ENCODE peak calls at places on chromosomes 6 and 20, in ten cellular contexts. K, F, G, I, B, A, W, P, X and Q are unnamed samples.

GRCh38 chr20:53707341-53708102 is 113.9 kb upstream of the ZNF217 start:
- DNase-seq in K (no peak), P (no peak), W (no peak), F (no peak), B (no peak), A (no peak), G (peak), I (no peak), X (no peak), Q (no peak)

GRCh38 chr6:11705069-11705468 is 73.5 kb downstream of the ADTRP start:
- DNase-seq in A (no peak), G (no peak), X (no peak), F (no peak), I (no peak), K (no peak), P (no peak), B (no peak), W (no peak), Q (no peak)

GRCh38 chr6:129500958-129501381 is 209.0 kb downstream of the ARHGAP18 start:
- DNase-seq in I (peak), X (no peak), K (no peak), P (no peak), G (no peak), A (no peak), F (no peak), W (no peak), B (no peak), Q (peak)

GRCh38 chr6:7045331-7045730 is 62.4 kb upstream of the RREB1 start:
- DNase-seq in B (no peak), F (no peak), I (no peak), K (no peak), X (no peak), W (no peak), P (no peak), G (no peak), A (no peak), Q (no peak)

GRCh38 chr20:34452281-34452982 is 63.8 kb upstream of the DYNLRB1 start:
- DNase-seq in W (no peak), X (no peak), I (no peak), F (no peak), G (peak), P (no peak), B (no peak), K (no peak), A (no peak), Q (no peak)

GRCh38 chr20:51372176-51372803 is 170.2 kb downstream of the NFATC2 start:
- DNase-seq in K (peak), X (peak), A (peak), P (peak), W (peak), G (peak), B (peak), F (peak), I (peak), Q (peak)

GRCh38 chr6:167695831-167696230 is 130.9 kb upstream of the AFDN start:
- DNase-seq in G (no peak), I (no peak), P (no peak), X (no peak), F (no peak), W (no peak), A (no peak), B (no peak), K (no peak), Q (no peak)

GRCh38 chr20:62707281-62707941 is 1.2 kb upstream of the NTSR1 start:
- DNase-seq in A (no peak), I (no peak), P (no peak), G (no peak), B (no peak), W (no peak), X (peak), F (no peak), K (no peak), Q (no peak)

GRCh38 chr6:28134015-28134414 is 7.7 kb upstream of the ZKSCAN8 start:
- DNase-seq in K (peak), P (no peak), F (no peak), X (no peak), G (peak), I (peak), A (no peak), W (no peak), B (no peak), Q (no peak)

GRCh38 chr6:139500977-139501376 is 126.5 kb upstream of the CITED2 start:
- DNase-seq in G (no peak), F (no peak), A (no peak), X (no peak), B (no peak), I (no peak), P (no peak), K (no peak), W (no peak), Q (no peak)

GRCh38 chr6:159633196-159633595 is 59.8 kb downstream of the SOD2 start:
- DNase-seq in G (no peak), W (peak), X (no peak), I (peak), P (no peak), A (no peak), F (no peak), K (no peak), B (no peak), Q (no peak)

GRCh38 chr6:108350528-108350927 is 55.7 kb downstream of the AFG1L start:
- DNase-seq in G (no peak), P (no peak), F (peak), I (no peak), A (no peak), K (no peak), W (no peak), X (no peak), B (no peak), Q (no peak)

GRCh38 chr6:15945593-15946159 is 183.2 kb upstream of the MYLIP start:
- DNase-seq in X (no peak), G (peak), F (no peak), K (no peak), B (no peak), W (peak), I (peak), P (no peak), A (no peak), Q (no peak)

GRCh38 chr6:131669891-131670290 is 31.3 kb downstream of the OR2A4 start:
- DNase-seq in I (peak), P (no peak), F (no peak), K (no peak), G (no peak), W (no peak), B (no peak), A (no peak), X (no peak), Q (no peak)

GRCh38 chr20:36065427-36065998 is 89.0 kb upstream of the EPB41L1 start:
- DNase-seq in G (no peak), B (no peak), W (no peak), I (no peak), X (no peak), K (no peak), A (no peak), F (no peak), P (no peak), Q (no peak)

GRCh38 chr6:158066161-158066781 is 84.6 kb downstream of the SYNJ2 start:
- DNase-seq in X (no peak), P (no peak), K (no peak), W (no peak), I (no peak), G (no peak), B (no peak), A (no peak), F (no peak), Q (no peak)

GRCh38 chr20:2382833-2383232 is 2.1 kb downstream of the TGM6 start:
- DNase-seq in G (no peak), B (no peak), W (no peak), X (no peak), K (no peak), P (no peak), I (no peak), A (no peak), F (no peak), Q (no peak)

GRCh38 chr20:41170386-41171105 is 33.2 kb downstream of the PLCG1 start:
- DNase-seq in B (no peak), W (no peak), I (no peak), A (no peak), K (no peak), F (peak), P (no peak), G (no peak), X (peak), Q (no peak)

GRCh38 chr6:157632821-157633220 is 190.2 kb upstream of the SNX9 start:
- DNase-seq in I (peak), B (no peak), F (no peak), A (no peak), K (no peak), P (no peak), G (peak), X (no peak), W (no peak), Q (peak)

GRCh38 chr20:23622839-23623343 is 14.9 kb downstream of the CST3 start:
- DNase-seq in K (peak), X (peak), B (peak), I (peak), G (peak), A (no peak), F (no peak), W (peak), P (no peak), Q (no peak)

GRCh38 chr6:29603930-29604329 is 19.0 kb downstream of the OR2H2 start:
- DNase-seq in K (no peak), G (no peak), B (no peak), A (no peak), F (no peak), X (no peak), W (no peak), P (no peak), I (no peak), Q (no peak)

GRCh38 chr20:53643031-53643832 is 49.6 kb upstream of the ZNF217 start:
- DNase-seq in K (no peak), B (peak), G (peak), P (peak), A (peak), I (peak), F (peak), X (no peak), W (peak), Q (no peak)

GRCh38 chr20:19338960-19339359 is 126.5 kb downstream of the SLC24A3 start:
- DNase-seq in A (no peak), K (no peak), P (no peak), B (no peak), F (no peak), X (no peak), G (no peak), W (no peak), I (no peak), Q (no peak)

GRCh38 chr6:111829581-111829980 is 43.7 kb downstream of the FYN start:
- DNase-seq in F (no peak), G (no peak), A (no peak), K (no peak), W (no peak), I (no peak), P (no peak), X (no peak), B (no peak), Q (no peak)

GRCh38 chr6:158649289-158650143 is at the start of gene SYTL3:
- DNase-seq in X (no peak), K (no peak), G (peak), B (no peak), P (peak), F (no peak), I (peak), A (peak), W (no peak), Q (no peak)

GRCh38 chr6:27023664-27024063 is 223.8 kb upstream of the PRSS16 start:
- DNase-seq in X (no peak), B (no peak), G (no peak), W (no peak), P (no peak), K (no peak), I (no peak), A (no peak), F (no peak), Q (no peak)

GRCh38 chr6:26071135-26071534 is 16.1 kb upstream of the HFE start:
- DNase-seq in K (no peak), G (peak), B (no peak), W (no peak), I (peak), F (peak), A (no peak), P (no peak), X (peak), Q (no peak)

GRCh38 chr6:32088487-32089049 is 20.6 kb downstream of the TNXB start:
- DNase-seq in P (no peak), X (no peak), A (no peak), I (no peak), B (no peak), F (no peak), K (no peak), W (no peak), G (no peak), Q (no peak)

GRCh38 chr20:4625687-4626086 is 96.0 kb upstream of the PRND start:
- DNase-seq in W (no peak), P (no peak), G (no peak), K (no peak), X (no peak), I (no peak), B (no peak), F (no peak), A (no peak), Q (no peak)

GRCh38 chr6:20946037-20946436 is 411.8 kb downstream of the CDKAL1 start:
- DNase-seq in F (no peak), I (peak), W (peak), P (no peak), B (no peak), X (no peak), A (no peak), G (peak), K (no peak), Q (no peak)

GRCh38 chr6:32954983-32955802 is 2.3 kb upstream of the HLA-DMA start:
- DNase-seq in F (peak), I (peak), K (no peak), X (no peak), W (no peak), P (no peak), A (no peak), B (no peak), G (no peak), Q (no peak)

GRCh38 chr20:31604567-31605030 is 490 bp upstream of the ID1 start:
- DNase-seq in K (no peak), I (no peak), G (peak), A (no peak), P (no peak), F (no peak), W (no peak), B (no peak), X (no peak), Q (no peak)

GRCh38 chr6:135640449-135641111 is 143.0 kb upstream of the AHI1 start:
- DNase-seq in X (no peak), P (no peak), F (no peak), K (no peak), A (no peak), G (no peak), W (no peak), I (peak), B (no peak), Q (peak)

GRCh38 chr20:14148042-14148441 is 152.7 kb downstream of the MACROD2 start:
- DNase-seq in I (peak), X (no peak), A (no peak), B (no peak), P (no peak), F (no peak), W (no peak), K (no peak), G (no peak), Q (no peak)